ENCODE peak calls at places on chromosomes 16 and 17, in five cellular contexts. C, G, Q, M and O are unnamed samples.

GRCh38 chr17:66540131-66540781 is 237.8 kb downstream of the PRKCA start:
- DNase-seq in C (peak), G (no peak), Q (no peak), M (peak), O (peak)

GRCh38 chr16:81823111-81823510 is 44.0 kb downstream of the PLCG2 start:
- DNase-seq in C (no peak), G (no peak), Q (no peak), M (peak), O (no peak)

GRCh38 chr17:55743103-55743679 is 7.7 kb upstream of the PCTP start:
- DNase-seq in C (no peak), G (peak), Q (no peak), M (no peak), O (no peak)

GRCh38 chr17:67281736-67282135 is 36.7 kb upstream of the HELZ start:
- DNase-seq in C (no peak), G (peak), Q (no peak), M (no peak), O (no peak)

GRCh38 chr16:4322121-4323035 is 6.5 kb downstream of the GLIS2 start:
- DNase-seq in C (no peak), G (no peak), Q (no peak), M (no peak), O (no peak)

GRCh38 chr17:17884281-17885028 is 47.7 kb upstream of the SREBF1 start:
- DNase-seq in C (no peak), G (no peak), Q (no peak), M (no peak), O (no peak)

GRCh38 chr17:13550291-13550690 is 51.4 kb downstream of the HS3ST3A1 start:
- DNase-seq in C (no peak), G (no peak), Q (no peak), M (no peak), O (no peak)

GRCh38 chr17:73293480-73293911 is 18.3 kb downstream of the CDC42EP4 start:
- DNase-seq in C (peak), G (peak), Q (no peak), M (peak), O (peak)

GRCh38 chr17:63309021-63309420 is 137.1 kb downstream of the CYB561 start:
- DNase-seq in C (no peak), G (peak), Q (no peak), M (no peak), O (peak)

GRCh38 chr16:15701975-15702970 is 52.2 kb downstream of the NDE1 start:
- DNase-seq in C (no peak), G (no peak), Q (no peak), M (no peak), O (peak)

GRCh38 chr17:8985054-8985701 is 19.7 kb upstream of the PIK3R5 start:
- DNase-seq in C (no peak), G (no peak), Q (no peak), M (no peak), O (no peak)

GRCh38 chr16:56617212-56618085 is 8.1 kb upstream of the MT1E start:
- DNase-seq in C (peak), G (peak), Q (no peak), M (peak), O (peak)

GRCh38 chr17:82238562-82239201 is 9.8 kb downstream of the SLC16A3 start:
- DNase-seq in C (peak), G (peak), Q (peak), M (peak), O (peak)

GRCh38 chr17:4953461-4953961 is 2.6 kb downstream of the ENO3 start:
- DNase-seq in C (no peak), G (no peak), Q (no peak), M (no peak), O (peak)

GRCh38 chr16:81542609-81543570 is 98.3 kb downstream of the CMIP start:
- DNase-seq in C (no peak), G (no peak), Q (no peak), M (no peak), O (no peak)

GRCh38 chr17:40582328-40582901 is 17.1 kb upstream of the CCR7 start:
- DNase-seq in C (peak), G (peak), Q (no peak), M (peak), O (no peak)

GRCh38 chr17:11268176-11268575 is 27.2 kb downstream of the SHISA6 start:
- DNase-seq in C (no peak), G (no peak), Q (no peak), M (no peak), O (no peak)

GRCh38 chr17:41957058-41957868 is 9.3 kb upstream of the CNP start:
- DNase-seq in C (no peak), G (no peak), Q (no peak), M (no peak), O (no peak)

GRCh38 chr16:16163571-16163970 is 59.7 kb downstream of the ABCC6 start:
- DNase-seq in C (no peak), G (no peak), Q (no peak), M (no peak), O (no peak)

GRCh38 chr17:49156256-49156655 is 23.7 kb downstream of the B4GALNT2 start:
- DNase-seq in C (no peak), G (no peak), Q (no peak), M (no peak), O (no peak)

GRCh38 chr16:582614-583331 is 7.1 kb upstream of the RAB40C start:
- DNase-seq in C (no peak), G (no peak), Q (no peak), M (no peak), O (no peak)

GRCh38 chr16:88064011-88064888 is 113.0 kb downstream of the BANP start:
- DNase-seq in C (no peak), G (no peak), Q (no peak), M (peak), O (no peak)

GRCh38 chr16:88066680-88067529 is 115.7 kb downstream of the BANP start:
- DNase-seq in C (no peak), G (no peak), Q (no peak), M (no peak), O (no peak)

GRCh38 chr16:88065747-88066142 is 114.5 kb downstream of the BANP start:
- DNase-seq in C (no peak), G (no peak), Q (no peak), M (peak), O (no peak)

GRCh38 chr16:88066234-88066633 is 115.0 kb downstream of the BANP start:
- DNase-seq in C (no peak), G (no peak), Q (no peak), M (no peak), O (no peak)

GRCh38 chr16:88064889-88065746 is 113.9 kb downstream of the BANP start:
- DNase-seq in C (no peak), G (no peak), Q (no peak), M (peak), O (no peak)
- H3K4me3 ChIP-seq in C (no peak), G (no peak), Q (no peak), M (no peak), O (no peak)

DNA sequence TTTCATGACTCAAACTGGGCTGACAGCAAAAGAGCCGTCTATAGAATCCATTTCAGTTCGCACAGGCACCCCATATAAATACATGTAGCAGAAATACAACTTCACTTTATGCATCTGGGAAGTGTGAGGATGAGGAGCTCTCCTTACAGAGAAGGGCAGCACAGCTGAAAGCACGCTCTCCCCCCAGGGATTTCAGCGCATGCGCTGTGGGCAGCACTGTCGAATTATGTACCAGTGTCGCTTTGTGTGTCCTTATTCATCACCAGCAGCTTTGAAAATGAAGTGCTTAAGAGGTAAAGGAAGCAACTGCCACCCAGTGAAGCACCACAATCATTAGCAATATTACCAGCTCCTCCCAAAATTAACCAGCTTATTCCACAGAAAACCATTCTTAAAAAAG is 39.9 kb downstream of the CEP95 start:
- DNase-seq in C (no peak), G (no peak), Q (no peak), M (no peak), O (no peak)
- H3K4me3 ChIP-seq in C (no peak), G (no peak), Q (no peak), M (no peak), O (no peak)

GRCh38 chr17:75404739-75405364 is 626 bp downstream of the GRB2 start:
- DNase-seq in C (peak), G (peak), Q (no peak), M (peak), O (peak)

GRCh38 chr17:75410141-75410540 is 4.7 kb upstream of the GRB2 start:
- DNase-seq in C (no peak), G (no peak), Q (no peak), M (no peak), O (no peak)

GRCh38 chr17:75405365-75406221 is at the start of gene GRB2:
- DNase-seq in C (peak), G (peak), Q (no peak), M (peak), O (peak)

GRCh38 chr17:75406222-75406615 is 741 bp upstream of the GRB2 start:
- DNase-seq in C (no peak), G (no peak), Q (no peak), M (no peak), O (no peak)

DNA sequence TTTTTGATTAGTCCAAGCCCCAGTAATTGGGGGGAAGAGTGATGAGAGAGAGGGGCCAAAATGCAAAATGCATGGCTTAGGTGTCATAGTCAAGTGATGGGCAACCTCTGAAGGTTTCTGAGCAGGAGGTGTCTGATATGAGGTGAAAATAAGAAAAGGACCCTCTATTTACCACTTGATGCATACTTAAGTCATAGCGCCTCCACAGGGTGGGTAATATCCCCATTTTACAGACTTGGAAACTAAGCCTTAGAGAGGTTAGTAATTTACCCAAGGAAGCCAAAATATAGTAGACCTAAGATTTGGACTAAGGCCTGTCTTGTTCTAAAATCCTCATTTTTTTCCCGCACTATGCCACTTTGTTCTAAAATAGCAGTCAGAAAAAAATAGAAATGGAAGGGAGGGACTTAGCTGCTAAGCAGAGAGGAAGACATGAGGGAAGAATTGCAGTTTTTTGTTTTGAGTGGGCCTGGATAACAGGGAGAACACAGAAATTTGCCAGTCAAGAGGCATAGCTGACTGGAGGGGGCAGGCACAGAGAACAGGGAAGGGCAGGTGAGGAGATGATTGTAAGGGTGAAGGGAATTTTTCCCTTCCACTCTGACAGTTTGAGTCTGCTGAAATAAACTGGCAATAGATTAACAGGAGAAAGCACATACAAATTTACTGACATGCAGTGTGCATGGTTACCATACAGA is 2.3 kb upstream of the GRB2 start:
- DNase-seq in C (no peak), G (no peak), Q (no peak), M (no peak), O (no peak)
- H3K4me3 ChIP-seq in C (no peak), G (no peak), Q (no peak), M (no peak), O (no peak)

GRCh38 chr17:50979524-50979927 is 113.4 kb upstream of the TOB1 start:
- DNase-seq in C (no peak), G (no peak), Q (no peak), M (no peak), O (no peak)

GRCh38 chr17:50981279-50981678 is 115.1 kb upstream of the TOB1 start:
- DNase-seq in C (no peak), G (no peak), Q (no peak), M (no peak), O (no peak)

GRCh38 chr17:50973557-50974494 is 107.7 kb upstream of the TOB1 start:
- DNase-seq in C (no peak), G (no peak), Q (no peak), M (no peak), O (no peak)

GRCh38 chr17:50976951-50977472 is 110.9 kb upstream of the TOB1 start:
- DNase-seq in C (no peak), G (no peak), Q (no peak), M (no peak), O (no peak)

DNA sequence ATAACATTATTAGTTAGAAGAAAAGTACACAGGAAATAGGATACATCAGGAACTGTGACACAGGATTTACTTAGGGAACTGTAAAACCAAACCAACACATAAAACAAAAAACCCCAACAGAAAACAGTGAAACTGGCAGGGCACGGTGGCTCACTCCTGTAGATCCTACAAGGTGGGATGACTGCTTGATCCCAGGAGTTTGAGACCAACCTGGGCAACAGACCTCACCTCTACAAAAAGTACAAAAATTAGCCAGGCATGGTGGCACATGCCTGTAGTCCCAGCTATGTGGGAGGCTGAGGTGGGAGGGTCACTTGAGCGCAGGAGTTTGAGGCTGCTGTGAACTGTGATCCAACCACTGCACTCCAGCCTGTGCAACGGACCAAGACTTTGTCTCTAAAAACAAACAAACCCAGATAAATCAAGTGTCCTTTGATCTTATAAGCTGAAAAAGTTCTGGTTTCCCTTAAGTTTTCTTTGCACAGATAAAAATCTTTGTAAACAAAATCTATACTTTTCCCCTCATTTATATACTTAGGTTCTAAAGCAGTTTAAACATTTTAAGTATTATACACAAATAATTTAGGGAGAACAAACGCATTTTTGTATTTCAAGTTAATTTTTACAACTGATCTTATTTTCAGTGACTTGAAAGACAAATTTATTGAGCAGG is 111.5 kb upstream of the TOB1 start:
- DNase-seq in C (no peak), G (no peak), Q (no peak), M (no peak), O (no peak)
- H3K4me3 ChIP-seq in C (no peak), G (no peak), Q (no peak), M (no peak), O (no peak)

GRCh38 chr16:88404769-88405168 is 22.0 kb downstream of the ZNF469 start:
- DNase-seq in C (no peak), G (no peak), Q (no peak), M (no peak), O (no peak)

GRCh38 chr16:88406096-88407041 is 23.6 kb downstream of the ZNF469 start:
- DNase-seq in C (no peak), G (no peak), Q (no peak), M (no peak), O (no peak)

GRCh38 chr16:88407042-88407420 is 24.3 kb downstream of the ZNF469 start:
- DNase-seq in C (no peak), G (no peak), Q (no peak), M (no peak), O (no peak)

GRCh38 chr16:88403794-88404581 is 21.2 kb downstream of the ZNF469 start:
- DNase-seq in C (no peak), G (peak), Q (no peak), M (no peak), O (no peak)

DNA sequence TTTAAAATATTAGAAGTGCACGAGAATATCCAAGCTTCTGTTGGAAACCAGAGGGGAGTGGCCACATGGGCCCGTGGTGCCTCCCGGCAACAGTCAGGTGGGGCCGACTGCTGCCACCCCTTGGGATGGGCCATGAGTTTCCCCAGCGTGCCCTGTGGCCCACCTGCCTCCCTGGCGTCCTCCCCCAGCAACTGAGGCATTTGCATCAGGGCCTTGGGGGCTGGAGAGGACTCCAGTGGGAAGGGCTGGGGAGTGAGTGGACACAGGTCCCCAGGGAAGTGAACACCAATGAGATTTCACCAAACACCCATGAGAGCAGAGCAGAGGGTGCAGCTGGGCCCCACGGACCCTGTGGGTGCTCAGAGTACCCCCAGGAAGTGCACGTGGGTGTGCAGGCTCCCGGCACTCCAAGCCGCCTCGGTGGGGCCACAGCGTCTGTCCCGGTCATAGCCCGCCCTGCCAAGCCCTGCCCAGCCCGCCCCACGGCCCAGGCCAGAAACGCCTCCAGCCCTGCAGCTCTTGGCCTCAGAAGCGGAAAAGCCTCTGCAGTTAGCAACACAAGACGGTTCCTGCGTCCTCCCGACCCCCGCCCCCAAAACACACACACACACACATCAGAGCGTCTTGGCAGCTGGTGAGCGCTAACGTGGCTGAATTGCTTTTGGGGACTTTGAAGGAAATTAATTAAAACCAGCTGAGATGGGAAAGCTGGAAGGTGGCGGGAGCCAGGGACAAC is 22.7 kb downstream of the ZNF469 start:
- DNase-seq in C (peak), G (no peak), Q (no peak), M (no peak), O (peak)
- H3K4me3 ChIP-seq in C (peak), G (no peak), Q (no peak), M (peak), O (no peak)

GRCh38 chr17:46977348-46977747 is 1.7 kb downstream of the RPRML start:
- DNase-seq in C (no peak), G (peak), Q (no peak), M (no peak), O (no peak)
- H3K4me3 ChIP-seq in C (no peak), G (no peak), Q (no peak), M (peak), O (no peak)

DNA sequence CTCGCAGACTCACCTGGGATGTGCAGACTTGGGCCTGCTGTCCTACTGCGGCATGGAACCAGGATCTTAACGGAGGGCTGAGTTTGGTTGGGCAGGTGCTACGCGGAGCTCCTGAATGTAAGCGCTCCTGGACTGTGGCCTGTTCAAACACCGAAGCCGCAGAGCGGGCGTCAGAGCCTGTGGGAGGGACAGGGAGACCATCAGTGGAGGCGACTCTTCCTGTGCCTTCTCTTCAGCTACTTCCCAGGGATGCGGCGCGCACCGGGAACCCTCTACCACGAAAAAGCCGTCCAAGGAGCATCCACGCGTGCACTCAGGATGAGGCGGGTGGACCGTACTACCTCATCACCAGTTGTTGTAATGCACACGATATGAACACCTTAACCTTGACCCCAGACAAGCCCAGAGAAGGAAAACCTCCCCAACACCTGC is 2.0 kb downstream of the USP36 start:
- DNase-seq in C (no peak), G (no peak), Q (no peak), M (no peak), O (no peak)
- H3K4me3 ChIP-seq in C (peak), G (no peak), Q (no peak), M (peak), O (no peak)

GRCh38 chr17:21029032-21029431 is 13.8 kb downstream of the USP22 start:
- DNase-seq in C (peak), G (peak), Q (no peak), M (no peak), O (peak)
- H3K4me3 ChIP-seq in C (no peak), G (no peak), Q (no peak), M (no peak), O (no peak)